ENCODE peak calls at places on chromosomes 1 and 21, in four cellular contexts. J, W, C and O are unnamed samples.

GRCh38 chr1:67889940-67890567 is 56.8 kb upstream of the GNG12 start:
- DNase-seq in J (no peak), W (peak), C (peak), O (no peak)

GRCh38 chr1:233668146-233668724 is 54.3 kb downstream of the KCNK1 start:
- DNase-seq in J (no peak), W (no peak), C (no peak), O (no peak)

GRCh38 chr1:198175418-198176170 is 18.8 kb downstream of the NEK7 start:
- DNase-seq in J (no peak), W (no peak), C (no peak), O (no peak)

GRCh38 chr21:15250384-15250783 is 185.6 kb upstream of the NRIP1 start:
- DNase-seq in J (no peak), W (no peak), C (no peak), O (no peak)

GRCh38 chr1:205009666-205010065 is 33.3 kb upstream of the CNTN2 start:
- DNase-seq in J (no peak), W (no peak), C (no peak), O (no peak)

GRCh38 chr1:29504266-29504665 is 267.9 kb downstream of the PTPRU start:
- DNase-seq in J (no peak), W (no peak), C (no peak), O (no peak)

GRCh38 chr1:10762153-10762523 is 34.3 kb downstream of the CASZ1 start:
- DNase-seq in J (no peak), W (no peak), C (no peak), O (no peak)

GRCh38 chr1:200273305-200273704 is 136.5 kb downstream of the ZNF281 start:
- DNase-seq in J (no peak), W (no peak), C (no peak), O (no peak)

GRCh38 chr1:208054885-208055507 is 144.1 kb upstream of the CD34 start:
- DNase-seq in J (no peak), W (no peak), C (no peak), O (no peak)

GRCh38 chr1:13749543-13750307 is 49.7 kb downstream of the PRDM2 start:
- DNase-seq in J (no peak), W (no peak), C (peak), O (peak)

GRCh38 chr1:159832309-159832708 is 5.6 kb downstream of the SLAMF8 start:
- DNase-seq in J (no peak), W (no peak), C (no peak), O (no peak)

GRCh38 chr1:62599044-62599443 is 1.7 kb downstream of the ANGPTL3 start:
- DNase-seq in J (no peak), W (no peak), C (no peak), O (no peak)

GRCh38 chr1:204286841-204287387 is 72.8 kb downstream of the PLEKHA6 start:
- DNase-seq in J (peak), W (no peak), C (peak), O (peak)

GRCh38 chr1:61152066-61152465 is 69.7 kb downstream of the NFIA start:
- DNase-seq in J (no peak), W (no peak), C (no peak), O (no peak)

GRCh38 chr1:37035014-37035686 is 835 bp upstream of the GRIK3 start:
- DNase-seq in J (no peak), W (no peak), C (no peak), O (no peak)